ENCODE peak calls at places on chromosomes 3 and 15, in ten cellular contexts. V, Y, Q, I, G, A, Z, E, M and H are unnamed samples.

GRCh38 chr3:112390783-112391641 is 58.1 kb downstream of the CD200 start:
- DNase-seq in Q (peak; percentile 100), V (no peak), Z (no peak), G (peak; percentile 98), Y (no peak), A (no peak), M (no peak), I (no peak), E (peak; percentile 72), H (no peak)

GRCh38 chr15:64619880-64620839 is 155.2 kb downstream of the RBPMS2 start:
- DNase-seq in A (no peak), Z (no peak), G (peak; percentile 83), Q (peak; percentile 41), V (no peak), Y (no peak), E (peak; percentile 56), I (no peak), M (no peak), H (no peak)

GRCh38 chr3:124928333-124929202 is 6.0 kb downstream of the MUC13 start:
- DNase-seq in Y (peak; percentile 49), V (no peak), M (peak; percentile 58), A (peak; percentile 61), Z (peak; percentile 35), I (peak; percentile 49), G (peak; percentile 84), E (peak; percentile 55), Q (peak; percentile 68), H (peak; percentile 26)

GRCh38 chr15:67322481-67322880 is 67.9 kb downstream of the IQCH start:
- DNase-seq in M (no peak), G (peak; percentile 76), E (peak; percentile 4), V (no peak), A (no peak), Y (no peak), Z (no peak), I (no peak), Q (no peak), H (no peak)

GRCh38 chr3:116426036-116426435 is 19.3 kb downstream of the LSAMP start:
- DNase-seq in A (no peak), Z (no peak), M (no peak), E (no peak), Y (no peak), I (no peak), V (no peak), Q (no peak), G (no peak), H (no peak)

GRCh38 chr3:134092231-134092701 is 62.5 kb upstream of the SLCO2A1 start:
- DNase-seq in E (no peak), G (peak; percentile 52), Q (no peak), Z (no peak), A (no peak), V (no peak), M (no peak), Y (no peak), I (no peak), H (no peak)

GRCh38 chr15:39593071-39594055 is 12.5 kb downstream of the THBS1 start:
- DNase-seq in Z (no peak), G (peak; percentile 25), A (no peak), M (no peak), Y (no peak), V (no peak), E (peak; percentile 58), Q (no peak), I (no peak), H (no peak)

GRCh38 chr3:149771652-149772271 is 19.5 kb upstream of the COMMD2 start:
- DNase-seq in E (peak; percentile 7), A (peak; percentile 64), M (peak; percentile 35), G (peak; percentile 59), Z (no peak), I (peak; percentile 24), V (peak; percentile 11), Q (peak; percentile 54), Y (peak; percentile 23), H (peak; percentile 10)

GRCh38 chr15:88484781-88485246 is 17.3 kb downstream of the MRPS11 start:
- DNase-seq in Y (no peak), I (no peak), G (peak; percentile 41), A (no peak), Q (no peak), Z (no peak), E (peak; percentile 74), M (no peak), V (no peak), H (no peak)

GRCh38 chr15:66071160-66071559 is 182.4 kb downstream of the MEGF11 start:
- DNase-seq in Y (no peak), V (no peak), E (no peak), I (no peak), G (no peak), Q (no peak), A (no peak), M (no peak), Z (no peak), H (no peak)

GRCh38 chr3:54120657-54121403 is 1.5 kb upstream of the CACNA2D3 start:
- DNase-seq in A (no peak), V (peak; percentile 48), Q (no peak), Y (no peak), Z (no peak), G (peak; percentile 14), I (no peak), M (no peak), E (no peak), H (no peak)

GRCh38 chr15:40345867-40346578 is 4.8 kb upstream of the PHGR1 start:
- DNase-seq in G (no peak), A (no peak), Z (no peak), E (no peak), M (no peak), Q (no peak), V (no peak), I (no peak), Y (no peak), H (no peak)